ENCODE peak calls at places on chromosomes 1 and 21, in ten cellular contexts. U is mucosa of descending colon; Q is HCT116; P is fibroblast of pulmonary artery; L is psoas muscle; X is thoracic aorta; F is MCF 10A; S is WTC11; Z is activated B cell treated with CpG ODN at 0.5 μM for 24 hours; W is CD8-positive, alpha-beta T cell. B is an unnamed sample.

GRCh38 chr1:180633092-180634045 is 1.5 kb downstream of the XPR1 start:
- DNase-seq in W (no peak), P (peak), S (no peak), L (no peak), Z (no peak), U (no peak), X (no peak), Q (no peak), F (peak), B (no peak)

GRCh38 chr1:167517535-167518330 is 596 bp downstream of the CD247 start:
- DNase-seq in S (no peak), U (no peak), X (no peak), W (peak), Z (no peak), L (no peak), P (no peak), F (peak), Q (no peak), B (peak)

GRCh38 chr21:36070999-36071398 is 1.2 kb downstream of the CBR1 start:
- DNase-seq in Q (no peak), P (no peak), X (no peak), S (no peak), L (no peak), Z (no peak), U (no peak), F (no peak), W (no peak), B (no peak)

GRCh38 chr1:8377382-8377928 is 59.5 kb downstream of the SLC45A1 start:
- DNase-seq in X (no peak), W (no peak), S (no peak), F (no peak), Z (no peak), P (no peak), L (no peak), U (no peak), Q (no peak), B (no peak)

GRCh38 chr1:200334661-200335256 is 75.1 kb downstream of the ZNF281 start:
- DNase-seq in Z (no peak), U (no peak), W (no peak), S (no peak), Q (peak), L (no peak), P (no peak), F (peak), X (no peak), B (no peak)

GRCh38 chr1:226061793-226062557 is 541 bp upstream of the H3-3A start:
- DNase-seq in F (peak), S (peak), U (peak), X (no peak), L (peak), Q (no peak), W (peak), Z (peak), P (peak), B (no peak)

GRCh38 chr1:230863449-230863848 is 4.9 kb downstream of the C1orf198 start:
- DNase-seq in W (no peak), X (no peak), S (peak), Z (no peak), Q (no peak), F (no peak), P (no peak), U (peak), L (peak), B (no peak)

GRCh38 chr1:221264848-221265247 is 385.6 kb downstream of the HLX start:
- DNase-seq in U (no peak), S (no peak), L (no peak), Z (no peak), F (no peak), X (no peak), Q (no peak), P (no peak), W (no peak), B (no peak)

GRCh38 chr1:7389201-7389785 is 381.8 kb upstream of the VAMP3 start:
- DNase-seq in Z (no peak), P (no peak), S (no peak), F (no peak), W (peak), U (no peak), Q (no peak), X (no peak), L (no peak), B (no peak)

GRCh38 chr1:15541231-15541792 is 14.7 kb downstream of the DNAJC16 start:
- DNase-seq in F (no peak), L (no peak), W (no peak), P (no peak), Z (no peak), S (no peak), X (no peak), Q (no peak), U (no peak), B (no peak)

GRCh38 chr1:3548156-3548893 is 63.0 kb downstream of the MEGF6 start:
- DNase-seq in Z (no peak), U (no peak), P (peak), S (peak), Q (no peak), X (no peak), F (no peak), W (no peak), L (no peak), B (no peak)

GRCh38 chr1:115166531-115167091 is 77.3 kb upstream of the TSPAN2 start:
- DNase-seq in L (no peak), F (no peak), U (no peak), W (no peak), Z (no peak), S (no peak), Q (no peak), P (peak), X (no peak), B (no peak)

GRCh38 chr1:155499953-155500621 is 62.5 kb downstream of the ASH1L start:
- DNase-seq in S (no peak), X (no peak), F (peak), Q (no peak), P (peak), W (no peak), L (no peak), U (peak), Z (no peak), B (no peak)

GRCh38 chr1:245687636-245688535 is 533.1 kb downstream of the KIF26B start:
- DNase-seq in Z (no peak), W (no peak), F (no peak), Q (no peak), U (no peak), P (no peak), X (no peak), S (peak), L (no peak), B (no peak)

GRCh38 chr21:45570826-45571601 is 28.8 kb upstream of the SLC19A1 start:
- DNase-seq in S (no peak), F (no peak), Z (no peak), Q (no peak), P (no peak), X (no peak), L (no peak), W (no peak), U (no peak), B (no peak)

GRCh38 chr1:168714012-168714411 is 15.0 kb downstream of the DPT start:
- DNase-seq in W (no peak), P (no peak), U (peak), Q (no peak), X (no peak), F (peak), S (no peak), L (no peak), Z (no peak), B (no peak)

GRCh38 chr1:221813887-221814286 is 72.0 kb upstream of the DUSP10 start:
- DNase-seq in Z (no peak), F (no peak), Q (no peak), P (no peak), S (no peak), U (no peak), W (no peak), L (no peak), X (no peak), B (no peak)

GRCh38 chr1:24322636-24323177 is 3.5 kb downstream of the GRHL3 start:
- DNase-seq in Z (no peak), W (no peak), Q (no peak), P (no peak), X (no peak), S (no peak), F (no peak), L (no peak), U (peak), B (no peak)

GRCh38 chr1:93735722-93736121 is 54.1 kb upstream of the BCAR3 start:
- DNase-seq in L (no peak), S (no peak), U (no peak), P (peak), Q (no peak), F (peak), Z (no peak), W (no peak), X (no peak), B (no peak)

GRCh38 chr1:182668633-182669032 is 15.8 kb downstream of the RGS8 start:
- DNase-seq in Z (no peak), U (no peak), P (no peak), L (no peak), S (no peak), F (no peak), Q (no peak), W (no peak), X (no peak), B (no peak)

GRCh38 chr1:91546876-91547275 is 46.2 kb downstream of the CDC7 start:
- DNase-seq in S (no peak), F (peak), X (no peak), Q (no peak), P (no peak), U (no peak), L (no peak), Z (no peak), W (no peak), B (no peak)

GRCh38 chr21:15063081-15063820 is 1.5 kb downstream of the NRIP1 start:
- DNase-seq in X (no peak), Z (no peak), S (no peak), P (peak), L (no peak), F (peak), W (no peak), Q (no peak), U (no peak), B (no peak)

GRCh38 chr1:55061706-55062321 is 22.5 kb downstream of the PCSK9 start:
- DNase-seq in S (no peak), Q (no peak), Z (no peak), X (no peak), W (no peak), F (no peak), P (no peak), U (no peak), L (no peak), B (no peak)

GRCh38 chr1:114618606-114619005 is 37.2 kb upstream of the BCAS2 start:
- DNase-seq in W (no peak), S (no peak), P (no peak), U (no peak), F (peak), Q (no peak), Z (no peak), L (no peak), X (no peak), B (no peak)

GRCh38 chr1:150148834-150149489 is 754 bp upstream of the PLEKHO1 start:
- DNase-seq in S (no peak), P (no peak), X (no peak), U (no peak), F (no peak), W (no peak), L (no peak), Q (no peak), Z (no peak), B (no peak)

GRCh38 chr1:217721692-217722091 is 90.5 kb downstream of the SPATA17 start:
- DNase-seq in P (no peak), Q (no peak), F (no peak), S (no peak), U (no peak), Z (no peak), X (no peak), W (no peak), L (no peak), B (no peak)

GRCh38 chr1:217713223-217713622 is 82.1 kb downstream of the SPATA17 start:
- DNase-seq in U (no peak), P (no peak), L (no peak), Z (no peak), F (peak), S (no peak), W (no peak), X (no peak), Q (no peak), B (no peak)

GRCh38 chr1:217717959-217718358 is 86.8 kb downstream of the SPATA17 start:
- DNase-seq in F (no peak), X (no peak), P (no peak), S (no peak), Z (no peak), Q (no peak), W (no peak), U (no peak), L (no peak), B (no peak)

GRCh38 chr1:217718873-217719272 is 87.7 kb downstream of the SPATA17 start:
- DNase-seq in F (peak), W (no peak), Q (peak), Z (no peak), S (no peak), U (no peak), P (peak), L (no peak), X (no peak), B (no peak)
- TF ChIP-seq CTCF in F (no peak), W (no peak), Q (no peak), Z (no peak), S (no peak), U (no peak), P (no peak), L (no peak), X (no peak), B (no peak)

DNA sequence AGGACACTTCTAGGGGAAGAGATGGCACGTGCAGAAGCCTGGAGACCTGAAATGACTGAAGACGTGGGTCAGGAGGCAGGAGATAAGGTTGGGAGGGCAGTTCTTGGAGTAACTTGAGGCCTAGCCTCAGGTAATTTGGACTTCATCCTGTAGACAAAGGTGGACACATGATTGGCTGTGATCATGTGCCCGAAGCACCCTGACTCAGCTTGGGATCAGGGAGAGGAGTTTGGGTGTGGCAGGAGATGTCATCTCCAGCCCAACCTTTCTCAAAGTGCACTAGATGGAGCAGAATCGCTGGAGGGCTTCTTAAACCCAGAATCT is 1.5 kb downstream of the SLC66A1 start:
- DNase-seq in U (no peak), S (no peak), F (no peak), X (no peak), L (no peak), Z (no peak), W (no peak), Q (no peak), P (no peak), B (no peak)
- TF ChIP-seq CTCF in U (no peak), S (no peak), F (no peak), X (no peak), L (no peak), Z (no peak), W (no peak), Q (no peak), P (no peak), B (no peak)

GRCh38 chr21:31216206-31216605 is 127.9 kb downstream of the TIAM1 start:
- DNase-seq in U (no peak), Z (no peak), P (no peak), Q (no peak), L (no peak), X (no peak), S (no peak), W (no peak), F (no peak), B (no peak)
- TF ChIP-seq CTCF in U (no peak), Z (no peak), P (no peak), Q (no peak), L (no peak), X (no peak), S (no peak), W (no peak), F (no peak), B (no peak)

DNA sequence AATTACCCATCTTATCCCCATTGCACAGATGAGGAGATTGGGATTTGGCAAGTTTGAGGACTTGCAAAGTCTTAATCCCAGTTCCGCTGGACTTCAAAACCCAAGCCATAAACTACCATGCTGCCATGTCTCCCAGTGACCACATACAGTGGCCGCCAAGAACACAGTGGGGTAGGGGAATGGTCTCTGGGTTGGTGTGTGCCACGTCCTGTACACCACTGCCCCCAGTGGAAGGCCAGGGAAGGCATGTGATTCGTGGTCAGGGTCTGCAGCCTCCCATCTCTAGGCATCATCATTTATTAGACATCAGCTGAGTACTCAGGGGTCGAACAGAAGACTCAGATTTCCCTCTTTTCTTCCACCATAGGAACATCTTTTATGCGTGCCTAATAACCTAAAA is 76.0 kb downstream of the MAN1C1 start:
- DNase-seq in F (no peak), Z (no peak), U (no peak), P (no peak), L (no peak), S (peak), W (no peak), Q (no peak), X (no peak), B (no peak)
- TF ChIP-seq CTCF in F (peak), Z (no peak), U (no peak), P (peak), L (peak), S (peak), W (peak), Q (peak), X (no peak), B (peak)

DNA sequence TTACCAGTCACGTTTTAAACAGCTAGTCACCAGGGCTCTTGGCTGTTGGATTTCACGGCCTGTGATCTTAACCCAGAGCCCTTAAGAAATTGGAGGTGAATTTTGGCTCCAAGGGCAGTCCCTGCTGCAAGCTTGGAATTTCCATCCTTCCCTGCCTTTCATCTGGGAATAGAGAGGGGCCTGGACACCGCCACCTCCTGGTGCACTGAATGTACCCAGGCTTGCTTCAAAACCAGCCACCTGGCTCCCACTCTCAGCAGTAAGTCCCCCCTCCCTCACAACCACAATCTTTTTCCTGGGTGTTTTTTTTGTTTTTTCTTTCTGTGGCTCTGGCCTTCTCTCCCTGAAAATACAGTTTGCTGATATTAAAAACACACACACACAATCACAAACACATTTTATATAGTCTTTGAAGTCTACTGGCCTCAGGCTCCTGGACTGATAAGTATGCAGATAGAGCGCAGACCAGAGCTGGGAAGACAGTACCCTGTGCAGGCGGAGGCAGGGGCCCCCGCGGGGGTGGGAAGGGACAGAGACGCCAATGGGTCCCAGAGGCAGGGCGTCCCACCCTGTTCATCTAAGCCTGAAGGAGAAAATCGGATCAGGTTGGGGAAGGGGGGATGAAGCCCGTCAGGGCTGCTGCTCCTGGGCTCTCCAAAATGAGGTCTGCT is 65.8 kb upstream of the IGSF21 start:
- DNase-seq in W (no peak), Q (no peak), U (no peak), X (no peak), P (no peak), F (peak), Z (no peak), S (peak), L (no peak), B (no peak)
- TF ChIP-seq CTCF in W (no peak), Q (peak), U (no peak), X (no peak), P (no peak), F (no peak), Z (no peak), S (no peak), L (no peak), B (no peak)

GRCh38 chr1:156608981-156609380 is 7.7 kb upstream of the GPATCH4 start:
- DNase-seq in L (no peak), X (no peak), U (peak), W (peak), Q (no peak), F (peak), S (peak), Z (no peak), P (no peak), B (no peak)

GRCh38 chr1:156602557-156602993 is 1.3 kb upstream of the GPATCH4 start:
- DNase-seq in Z (no peak), Q (peak), F (peak), P (no peak), W (no peak), U (peak), X (no peak), L (no peak), S (no peak), B (no peak)

GRCh38 chr1:156608036-156608674 is 6.9 kb upstream of the GPATCH4 start:
- DNase-seq in P (peak), S (peak), W (peak), U (peak), F (peak), L (no peak), Q (peak), X (no peak), Z (no peak), B (peak)
- TF ChIP-seq CTCF in P (peak), S (no peak), W (peak), U (peak), F (peak), L (peak), Q (peak), X (peak), Z (peak), B (peak)